ENCODE peak calls at places on chromosomes 7 and 10, in nine cellular contexts. K is heart right ventricle, O is right lobe of liver, V is activated T-cell treated with anti-CD3 and anti-CD28 coated beads for 1 hour, P is AML-193, B is retinal pigment epithelial cell, F is left colon, G is endothelial cell, D is H7. R is an unnamed sample.

GRCh38 chr7:7765422-7765821 is 47.0 kb upstream of the RPA3 start:
- DNase-seq in K (no peak), O (no peak), V (no peak), P (no peak), B (no peak), F (no peak), G (no peak), D (no peak), R (no peak)

GRCh38 chr10:95602382-95602781 is 41.2 kb upstream of the SORBS1 start:
- DNase-seq in K (no peak), O (no peak), V (no peak), P (no peak), B (no peak), F (no peak), G (no peak), D (no peak), R (no peak)

GRCh38 chr7:75024922-75025321 is 48.7 kb downstream of the RCC1L start:
- DNase-seq in K (no peak), O (no peak), V (no peak), P (no peak), B (no peak), F (no peak), G (no peak), D (peak; percentile 51), R (no peak)

GRCh38 chr7:36165059-36165458 is 12.0 kb downstream of the EEPD1 start:
- DNase-seq in K (no peak), O (no peak), V (no peak), P (peak; percentile 81), B (no peak), F (no peak), G (no peak), D (no peak), R (no peak)

GRCh38 chr10:96511044-96511945 is 2.4 kb downstream of the TLL2 start:
- DNase-seq in K (no peak), O (no peak), V (no peak), P (no peak), B (no peak), F (peak; percentile 39), G (peak; percentile 64), D (peak; percentile 85), R (no peak)

GRCh38 chr10:109895848-109896247 is 27.5 kb downstream of the XPNPEP1 start:
- DNase-seq in K (no peak), O (no peak), V (no peak), P (no peak), B (no peak), F (no peak), G (no peak), D (no peak), R (no peak)

GRCh38 chr7:27141591-27142561 is 1.6 kb downstream of the HOXA5 start:
- DNase-seq in K (no peak), O (no peak), V (no peak), P (no peak), B (no peak), F (peak; percentile 43), G (peak; percentile 43), D (peak; percentile 82), R (no peak)

GRCh38 chr10:69057951-69058297 is 30.0 kb upstream of the SRGN start:
- DNase-seq in K (no peak), O (no peak), V (no peak), P (no peak), B (no peak), F (no peak), G (no peak), D (no peak), R (no peak)

GRCh38 chr7:68888971-68889385 is 709.3 kb upstream of the AUTS2 start:
- DNase-seq in K (no peak), O (no peak), V (no peak), P (no peak), B (no peak), F (no peak), G (no peak), D (no peak), R (no peak)

GRCh38 chr7:33667261-33667660 is 238.1 kb upstream of the BMPER start:
- DNase-seq in K (no peak), O (no peak), V (no peak), P (no peak), B (no peak), F (no peak), G (no peak), D (no peak), R (no peak)

GRCh38 chr7:78153285-78153684 is 354.7 kb downstream of the PHTF2 start:
- DNase-seq in K (no peak), O (no peak), V (no peak), P (no peak), B (no peak), F (no peak), G (no peak), D (no peak), R (no peak)

GRCh38 chr10:70440296-70441160 is 953 bp downstream of the NODAL start:
- DNase-seq in K (no peak), O (no peak), V (no peak), P (no peak), B (no peak), F (no peak), G (no peak), D (peak; percentile 78), R (no peak)

GRCh38 chr7:149103424-149103823 is 12.9 kb upstream of the ZNF786 start:
- DNase-seq in K (no peak), O (no peak), V (no peak), P (no peak), B (no peak), F (no peak), G (no peak), D (peak; percentile 43), R (no peak)

GRCh38 chr7:35003679-35004278 is 33.5 kb downstream of the DPY19L1 start:
- DNase-seq in K (peak; percentile 10), O (no peak), V (no peak), P (no peak), B (peak; percentile 60), F (peak; percentile 89), G (no peak), D (no peak), R (no peak)

GRCh38 chr7:121428857-121429489 is 32.9 kb upstream of the FAM3C start:
- DNase-seq in K (no peak), O (no peak), V (no peak), P (no peak), B (peak; percentile 29), F (no peak), G (no peak), D (no peak), R (no peak)

GRCh38 chr7:4681922-4682620 is at the start of gene FOXK1:
- DNase-seq in K (peak; percentile 85), O (peak; percentile 83), V (peak; percentile 72), P (peak; percentile 36), B (no peak), F (peak; percentile 66), G (peak; percentile 80), D (peak; percentile 95), R (peak; percentile 81)

GRCh38 chr7:44065431-44066110 is at the start of gene PGAM2:
- DNase-seq in K (peak; percentile 83), O (no peak), V (no peak), P (no peak), B (no peak), F (peak; percentile 36), G (no peak), D (peak; percentile 89), R (no peak)

GRCh38 chr7:28806841-28807240 is 151.3 kb downstream of the TRIL start:
- DNase-seq in K (no peak), O (no peak), V (no peak), P (no peak), B (peak; percentile 67), F (no peak), G (no peak), D (no peak), R (no peak)

GRCh38 chr10:77844713-77845454 is 81.7 kb downstream of the DLG5 start:
- DNase-seq in K (no peak), O (no peak), V (no peak), P (no peak), B (peak; percentile 85), F (peak; percentile 75), G (peak; percentile 26), D (no peak), R (no peak)

GRCh38 chr10:129530486-129531065 is 63.5 kb downstream of the MGMT start:
- DNase-seq in K (no peak), O (no peak), V (no peak), P (no peak), B (no peak), F (no peak), G (no peak), D (no peak), R (no peak)

GRCh38 chr10:80141696-80142460 is 9.3 kb downstream of the PLAC9 start:
- DNase-seq in K (no peak), O (no peak), V (no peak), P (no peak), B (no peak), F (no peak), G (no peak), D (peak; percentile 50), R (no peak)

GRCh38 chr7:18278306-18278705 is 217.2 kb upstream of the HDAC9 start:
- DNase-seq in K (no peak), O (no peak), V (no peak), P (no peak), B (no peak), F (no peak), G (no peak), D (no peak), R (no peak)

GRCh38 chr10:99203310-99203709 is 32.3 kb downstream of the HPSE2 start:
- DNase-seq in K (no peak), O (no peak), V (no peak), P (no peak), B (no peak), F (no peak), G (no peak), D (no peak), R (no peak)

GRCh38 chr10:7541137-7542087 is 125.4 kb downstream of the ITIH5 start:
- DNase-seq in K (peak; percentile 62), O (no peak), V (no peak), P (no peak), B (no peak), F (peak; percentile 48), G (no peak), D (peak; percentile 60), R (no peak)

GRCh38 chr7:131328387-131329175 is 905 bp downstream of the MKLN1 start:
- DNase-seq in K (no peak), O (no peak), V (no peak), P (no peak), B (no peak), F (no peak), G (no peak), D (no peak), R (no peak)

GRCh38 chr7:143884276-143884977 is 17.5 kb downstream of the TCAF1 start:
- DNase-seq in K (no peak), O (no peak), V (no peak), P (no peak), B (no peak), F (no peak), G (no peak), D (peak; percentile 12), R (no peak)

GRCh38 chr10:112227331-112227961 is 43.9 kb upstream of the GPAM start:
- DNase-seq in K (no peak), O (peak; percentile 67), V (no peak), P (peak; percentile 36), B (no peak), F (no peak), G (no peak), D (no peak), R (no peak)

GRCh38 chr10:61974611-61975010 is 73.1 kb downstream of the ARID5B start:
- DNase-seq in K (peak; percentile 33), O (no peak), V (no peak), P (no peak), B (peak; percentile 84), F (peak; percentile 51), G (no peak), D (no peak), R (no peak)

R was measured in CD4-positive, alpha-beta T cell.